ENCODE peak calls at places on chromosome 5, in seven cellular contexts. X is A549, L is WTC11, Q is IMR-90, Z is uterus, K is fibroblast of pulmonary artery, S is transverse colon. E is an unnamed sample.
A peak's percentile ranks its signal among the peaks of the same experiment; 100 is the strongest.

GRCh38 chr5:39906146-39906545 is 481.4 kb upstream of the DAB2 start:
- DNase-seq in X (no peak), L (no peak), Q (no peak), Z (no peak), K (peak; percentile 35), S (no peak), E (peak; percentile 51)

GRCh38 chr5:61071565-61071964 is 90.7 kb downstream of the SMIM15 start:
- DNase-seq in X (no peak), L (no peak), Q (no peak), Z (no peak), K (no peak), S (no peak), E (no peak)

GRCh38 chr5:98630621-98631020 is 142.8 kb upstream of the RGMB start:
- DNase-seq in X (no peak), L (no peak), Q (no peak), Z (no peak), K (no peak), S (no peak), E (no peak)

GRCh38 chr5:173981362-173981761 is 7.6 kb upstream of the C5orf47 start:
- DNase-seq in X (no peak), L (no peak), Q (no peak), Z (no peak), K (no peak), S (no peak), E (peak; percentile 30)

GRCh38 chr5:98771389-98772109 is 1.9 kb upstream of the RGMB start:
- DNase-seq in X (peak; percentile 88), L (peak; percentile 49), Q (peak; percentile 95), Z (peak; percentile 36), K (peak; percentile 94), S (peak; percentile 80), E (peak; percentile 90)

GRCh38 chr5:32174011-32174866 is at the start of gene GOLPH3:
- DNase-seq in X (peak; percentile 87), L (peak; percentile 93), Q (peak; percentile 83), Z (peak; percentile 93), K (peak; percentile 86), S (peak; percentile 95), E (peak; percentile 87)

GRCh38 chr5:92769986-92770385 is 811.0 kb downstream of the NR2F1-AS1 start:
- DNase-seq in X (no peak), L (no peak), Q (peak; percentile 86), Z (no peak), K (peak; percentile 45), S (no peak), E (no peak)

GRCh38 chr5:67494186-67494842 is 297.7 kb upstream of the CD180 start:
- DNase-seq in X (no peak), L (no peak), Q (no peak), Z (peak; percentile 34), K (no peak), S (no peak), E (no peak)

GRCh38 chr5:135186662-135187522 is 152.9 kb upstream of the PITX1 start:
- DNase-seq in X (no peak), L (no peak), Q (peak; percentile 33), Z (no peak), K (no peak), S (no peak), E (peak; percentile 43)
- TF ChIP-seq CTCF in X (no peak), L (no peak), Q (no peak), Z (no peak), K (no peak), S (no peak), E (peak; percentile 32)

GRCh38 chr5:180673371-180674252 is 24.2 kb upstream of the FLT4 start:
- DNase-seq in X (no peak), L (peak; percentile 50), Q (no peak), Z (no peak), K (no peak), S (no peak), E (no peak)
- TF ChIP-seq CTCF in X (no peak), L (no peak), Q (no peak), Z (no peak), K (no peak), S (no peak), E (no peak)

DNA sequence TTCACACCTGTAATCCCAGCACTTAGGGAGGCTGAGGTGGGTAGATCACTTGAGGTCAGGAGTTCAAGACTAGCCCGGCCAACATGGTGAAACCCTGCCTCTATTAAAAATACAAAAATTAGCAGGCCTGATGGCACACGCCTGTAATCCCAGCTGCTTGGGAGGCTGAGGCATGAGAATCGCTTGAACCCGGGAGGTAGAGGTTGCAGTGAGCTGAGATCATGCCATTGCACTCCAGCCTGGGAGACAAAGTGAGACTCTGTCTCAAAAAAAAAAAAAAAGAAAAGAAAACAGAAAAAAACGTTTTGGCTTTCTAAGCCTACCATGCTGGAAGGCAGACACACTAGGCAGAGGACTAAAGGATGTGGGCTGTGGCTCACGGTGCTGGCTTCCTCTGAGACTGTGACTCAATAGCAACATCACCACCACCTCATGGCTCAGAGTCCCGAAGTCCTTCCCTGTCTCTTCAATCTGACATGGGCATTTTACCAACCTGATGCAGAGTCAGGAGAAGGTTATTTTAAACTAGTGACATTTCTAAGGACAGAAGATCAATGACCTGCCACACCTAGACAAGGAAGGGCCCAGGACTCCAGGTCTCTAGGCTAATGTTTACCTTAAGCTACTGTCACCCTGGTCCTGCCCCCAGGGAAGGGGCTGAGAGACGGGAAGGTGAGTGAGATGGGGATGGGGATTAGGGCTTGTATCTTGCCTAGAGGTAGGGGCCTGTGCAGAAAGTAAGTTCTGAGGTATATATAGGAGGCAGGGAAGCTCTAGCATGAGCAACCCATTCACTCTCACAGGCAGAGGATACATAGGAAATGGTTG is 3.7 kb downstream of the ECSCR start:
- DNase-seq in X (no peak), L (no peak), Q (peak; percentile 88), Z (no peak), K (peak; percentile 67), S (peak; percentile 54), E (peak; percentile 33)
- TF ChIP-seq CTCF in X (no peak), L (no peak), Q (no peak), Z (no peak), K (no peak), S (no peak), E (no peak)

DNA sequence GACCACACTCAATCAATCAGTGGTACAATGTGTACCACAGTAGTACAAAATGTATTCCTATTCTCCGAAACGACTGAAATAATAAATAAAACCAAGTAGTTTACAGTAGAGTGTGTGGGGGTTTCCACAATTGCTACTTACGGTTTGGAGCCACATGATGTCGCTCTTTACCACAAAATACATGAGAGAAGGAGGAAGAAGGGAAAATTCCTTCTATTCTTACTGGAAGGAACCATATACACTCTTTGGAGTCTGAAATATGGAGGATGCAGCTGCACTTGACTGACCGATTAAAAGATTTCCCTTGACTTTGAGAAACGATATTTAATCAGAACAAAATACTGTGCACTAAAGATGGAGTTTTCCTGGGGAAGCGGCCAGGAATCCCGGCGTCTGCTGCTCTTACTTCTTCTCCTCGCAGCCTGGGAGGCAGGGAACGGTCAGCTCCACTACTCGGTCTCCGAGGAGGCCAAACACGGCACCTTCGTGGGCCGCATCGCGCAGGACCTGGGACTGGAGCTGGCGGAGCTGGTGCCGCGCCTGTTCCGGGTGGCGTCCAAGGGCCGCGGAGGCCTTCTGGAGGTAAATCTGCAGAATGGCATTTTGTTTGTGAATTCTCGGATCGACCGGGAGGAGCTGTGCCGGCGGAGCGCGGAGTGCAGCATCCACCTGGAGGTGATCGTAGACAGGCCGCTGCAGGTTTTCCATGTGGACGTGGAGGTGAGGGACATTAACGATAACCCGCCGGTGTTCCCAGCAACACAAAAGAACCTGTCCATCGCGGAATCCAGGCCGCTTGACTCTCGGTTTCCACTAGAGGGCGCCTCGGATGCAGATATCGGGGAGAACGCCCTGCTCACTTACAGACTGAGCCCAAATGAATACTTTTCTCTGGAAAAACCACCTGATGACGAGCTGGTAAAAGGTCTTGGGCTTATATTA is at the start of gene PCDHA4:
- DNase-seq in X (peak; percentile 24), L (peak; percentile 90), Q (no peak), Z (peak; percentile 45), K (peak; percentile 6), S (peak; percentile 26), E (peak; percentile 18)
- TF ChIP-seq CTCF in X (peak; percentile 66), L (peak; percentile 80), Q (no peak), Z (peak; percentile 43), K (peak; percentile 15), S (no peak), E (peak; percentile 38)

DNA sequence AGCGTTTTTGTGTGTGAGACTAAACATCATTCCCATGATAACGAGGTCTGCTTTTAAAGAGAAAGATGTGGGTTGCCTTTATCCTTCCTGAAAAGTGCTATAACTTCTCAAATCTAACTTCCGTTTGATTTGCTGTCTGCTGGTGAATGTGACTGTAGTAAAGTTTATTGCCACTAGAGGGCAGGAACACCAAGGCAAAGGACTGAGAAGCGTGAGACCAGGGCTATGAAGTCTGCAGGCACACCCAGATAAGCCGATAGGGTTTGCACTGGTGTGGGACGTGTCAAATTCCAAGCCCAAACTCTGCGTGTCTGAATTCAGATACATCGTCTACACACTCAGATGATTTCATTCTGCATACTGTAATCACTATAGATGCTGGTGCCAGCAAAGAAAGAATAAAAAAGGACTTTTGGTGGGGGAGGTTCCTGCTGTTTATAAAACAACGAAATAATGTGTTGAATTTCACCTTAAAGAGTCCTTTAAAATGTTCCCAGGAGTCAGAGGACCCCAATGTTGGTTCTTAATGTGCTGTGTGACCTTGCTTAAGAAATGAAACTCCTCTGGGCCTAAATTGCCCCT is 87.2 kb downstream of the PTTG1 start:
- DNase-seq in X (peak; percentile 79), L (peak; percentile 57), Q (peak; percentile 83), Z (peak; percentile 33), K (peak; percentile 89), S (peak; percentile 62), E (peak; percentile 86)
- TF ChIP-seq CTCF in X (peak; percentile 85), L (peak; percentile 77), Q (peak; percentile 86), Z (peak; percentile 89), K (peak; percentile 91), S (peak; percentile 85), E (peak; percentile 96)

DNA sequence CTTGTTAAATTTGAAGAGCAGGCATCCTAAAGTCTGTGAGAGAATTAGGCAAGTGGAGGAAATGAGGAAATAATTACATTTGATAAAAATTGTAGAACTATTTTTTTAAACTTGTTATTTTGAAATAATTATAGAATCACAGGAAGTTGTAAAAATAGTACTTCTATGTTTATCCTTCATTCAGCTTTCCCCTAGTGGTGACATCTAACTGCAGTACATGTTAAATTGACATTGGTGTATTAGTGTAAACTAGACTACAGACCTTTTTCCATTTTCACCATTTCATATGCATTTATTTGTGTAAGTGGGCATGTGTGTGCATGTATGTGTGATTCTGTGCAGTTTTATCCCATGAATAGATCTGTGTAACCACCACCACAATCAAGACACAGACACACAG is 51.6 kb downstream of the F2RL2 start:
- DNase-seq in X (no peak), L (no peak), Q (no peak), Z (no peak), K (no peak), S (no peak), E (no peak)
- TF ChIP-seq CTCF in X (no peak), L (no peak), Q (no peak), Z (no peak), K (peak; percentile 9), S (no peak), E (no peak)